ENCODE peak calls at places on chromosomes 12 and 14, in ten cellular contexts. One of them, this sample, is unnamed.

GRCh38 chr12:6607751-6608591 is 792 bp upstream of the CHD4 start:
- DNase-seq in fibroblast of gingiva: no peak
- DNase-seq in testis: peak; percentile 79
- DNase-seq in non-pigmented ciliary epithelial cell: no peak
- DNase-seq in NCI-H1436 treated with DMSO at 0.1 percent for 48 hours: peak; percentile 90
- DNase-seq in AG04450: no peak
- DNase-seq in SW 1271: peak; percentile 74
- DNase-seq in CD8-positive, alpha-beta T cell: peak; percentile 38
- DNase-seq in hippocampal formation: peak; percentile 60
- DNase-seq in CD14-positive monocyte: no peak
- DNase-seq in this sample: peak; percentile 74

GRCh38 chr12:64691793-64692583 is 67.2 kb downstream of the GNS start:
- DNase-seq in fibroblast of gingiva: peak; percentile 97
- DNase-seq in testis: no peak
- DNase-seq in CD14-positive monocyte: no peak
- DNase-seq in NCI-H1436 treated with DMSO at 0.1 percent for 48 hours: no peak
- DNase-seq in non-pigmented ciliary epithelial cell: no peak
- DNase-seq in hippocampal formation: no peak
- DNase-seq in CD8-positive, alpha-beta T cell: no peak
- DNase-seq in AG04450: no peak
- DNase-seq in SW 1271: no peak
- DNase-seq in this sample: no peak

GRCh38 chr12:10409387-10409786 is at the start of gene KLRC4:
- DNase-seq in testis: no peak
- DNase-seq in non-pigmented ciliary epithelial cell: no peak
- DNase-seq in hippocampal formation: no peak
- DNase-seq in AG04450: no peak
- DNase-seq in NCI-H1436 treated with DMSO at 0.1 percent for 48 hours: no peak
- DNase-seq in CD14-positive monocyte: no peak
- DNase-seq in SW 1271: no peak
- DNase-seq in fibroblast of gingiva: peak; percentile 42
- DNase-seq in CD8-positive, alpha-beta T cell: no peak
- DNase-seq in this sample: no peak

GRCh38 chr12:10182662-10183061 is 3.8 kb downstream of the TMEM52B start:
- DNase-seq in CD8-positive, alpha-beta T cell: no peak
- DNase-seq in hippocampal formation: no peak
- DNase-seq in testis: no peak
- DNase-seq in AG04450: no peak
- DNase-seq in fibroblast of gingiva: peak; percentile 79
- DNase-seq in CD14-positive monocyte: peak; percentile 83
- DNase-seq in NCI-H1436 treated with DMSO at 0.1 percent for 48 hours: no peak
- DNase-seq in SW 1271: no peak
- DNase-seq in non-pigmented ciliary epithelial cell: peak; percentile 37
- DNase-seq in this sample: no peak

GRCh38 chr14:61553730-61554641 is 141.3 kb upstream of the HIF1A start:
- DNase-seq in fibroblast of gingiva: peak; percentile 99
- DNase-seq in CD8-positive, alpha-beta T cell: no peak
- DNase-seq in hippocampal formation: no peak
- DNase-seq in testis: no peak
- DNase-seq in non-pigmented ciliary epithelial cell: peak; percentile 90
- DNase-seq in NCI-H1436 treated with DMSO at 0.1 percent for 48 hours: no peak
- DNase-seq in SW 1271: no peak
- DNase-seq in CD14-positive monocyte: peak; percentile 80
- DNase-seq in AG04450: peak; percentile 85
- DNase-seq in this sample: no peak

GRCh38 chr12:105783983-105784947 is 354.5 kb downstream of the NUAK1 start:
- DNase-seq in testis: no peak
- DNase-seq in hippocampal formation: no peak
- DNase-seq in SW 1271: no peak
- DNase-seq in fibroblast of gingiva: no peak
- DNase-seq in AG04450: no peak
- DNase-seq in CD14-positive monocyte: no peak
- DNase-seq in CD8-positive, alpha-beta T cell: no peak
- DNase-seq in NCI-H1436 treated with DMSO at 0.1 percent for 48 hours: no peak
- DNase-seq in non-pigmented ciliary epithelial cell: no peak
- DNase-seq in this sample: no peak

GRCh38 chr12:105453306-105453705 is 122.8 kb downstream of the C12orf75 start:
- DNase-seq in hippocampal formation: no peak
- DNase-seq in AG04450: no peak
- DNase-seq in fibroblast of gingiva: no peak
- DNase-seq in CD14-positive monocyte: no peak
- DNase-seq in testis: no peak
- DNase-seq in CD8-positive, alpha-beta T cell: no peak
- DNase-seq in NCI-H1436 treated with DMSO at 0.1 percent for 48 hours: no peak
- DNase-seq in SW 1271: no peak
- DNase-seq in non-pigmented ciliary epithelial cell: no peak
- DNase-seq in this sample: no peak

GRCh38 chr12:118136559-118137003 is 657 bp downstream of the PEBP1 start:
- DNase-seq in CD8-positive, alpha-beta T cell: peak; percentile 13
- DNase-seq in NCI-H1436 treated with DMSO at 0.1 percent for 48 hours: no peak
- DNase-seq in testis: peak; percentile 57
- DNase-seq in AG04450: no peak
- DNase-seq in fibroblast of gingiva: peak; percentile 19
- DNase-seq in SW 1271: peak; percentile 9
- DNase-seq in hippocampal formation: no peak
- DNase-seq in CD14-positive monocyte: peak; percentile 46
- DNase-seq in non-pigmented ciliary epithelial cell: no peak
- DNase-seq in this sample: peak; percentile 34

GRCh38 chr12:51951843-51952722 is 584 bp downstream of the ACVR1B start:
- DNase-seq in AG04450: no peak
- DNase-seq in NCI-H1436 treated with DMSO at 0.1 percent for 48 hours: no peak
- DNase-seq in testis: peak; percentile 27
- DNase-seq in CD8-positive, alpha-beta T cell: no peak
- DNase-seq in hippocampal formation: no peak
- DNase-seq in fibroblast of gingiva: no peak
- DNase-seq in SW 1271: no peak
- DNase-seq in CD14-positive monocyte: no peak
- DNase-seq in non-pigmented ciliary epithelial cell: no peak
- DNase-seq in this sample: peak; percentile 43

GRCh38 chr14:92958373-92959188 is 35.6 kb downstream of the CHGA start:
- DNase-seq in non-pigmented ciliary epithelial cell: no peak
- DNase-seq in hippocampal formation: peak; percentile 71
- DNase-seq in CD14-positive monocyte: no peak
- DNase-seq in NCI-H1436 treated with DMSO at 0.1 percent for 48 hours: no peak
- DNase-seq in fibroblast of gingiva: no peak
- DNase-seq in CD8-positive, alpha-beta T cell: no peak
- DNase-seq in AG04450: no peak
- DNase-seq in testis: no peak
- DNase-seq in SW 1271: no peak
- DNase-seq in this sample: no peak

GRCh38 chr12:113852695-113853490 is 113.2 kb downstream of the RBM19 start:
- DNase-seq in hippocampal formation: peak; percentile 17
- DNase-seq in CD14-positive monocyte: no peak
- DNase-seq in AG04450: no peak
- DNase-seq in testis: no peak
- DNase-seq in fibroblast of gingiva: no peak
- DNase-seq in NCI-H1436 treated with DMSO at 0.1 percent for 48 hours: no peak
- DNase-seq in non-pigmented ciliary epithelial cell: no peak
- DNase-seq in SW 1271: no peak
- DNase-seq in CD8-positive, alpha-beta T cell: no peak
- DNase-seq in this sample: no peak

GRCh38 chr12:121378736-121379135 is 21.2 kb upstream of the RNF34 start:
- DNase-seq in AG04450: no peak
- DNase-seq in SW 1271: no peak
- DNase-seq in hippocampal formation: no peak
- DNase-seq in fibroblast of gingiva: no peak
- DNase-seq in non-pigmented ciliary epithelial cell: no peak
- DNase-seq in CD8-positive, alpha-beta T cell: no peak
- DNase-seq in CD14-positive monocyte: no peak
- DNase-seq in NCI-H1436 treated with DMSO at 0.1 percent for 48 hours: no peak
- DNase-seq in testis: no peak
- DNase-seq in this sample: no peak

GRCh38 chr14:100535287-100536131 is 51.7 kb downstream of the BEGAIN start:
- DNase-seq in non-pigmented ciliary epithelial cell: no peak
- DNase-seq in testis: peak; percentile 14
- DNase-seq in NCI-H1436 treated with DMSO at 0.1 percent for 48 hours: no peak
- DNase-seq in AG04450: no peak
- DNase-seq in CD14-positive monocyte: peak; percentile 32
- DNase-seq in fibroblast of gingiva: no peak
- DNase-seq in SW 1271: no peak
- DNase-seq in hippocampal formation: no peak
- DNase-seq in CD8-positive, alpha-beta T cell: no peak
- DNase-seq in this sample: peak; percentile 16

GRCh38 chr14:99840774-99841305 is 47.6 kb downstream of the EML1 start:
- DNase-seq in AG04450: no peak
- DNase-seq in CD8-positive, alpha-beta T cell: no peak
- DNase-seq in testis: no peak
- DNase-seq in fibroblast of gingiva: no peak
- DNase-seq in non-pigmented ciliary epithelial cell: no peak
- DNase-seq in hippocampal formation: no peak
- DNase-seq in SW 1271: no peak
- DNase-seq in CD14-positive monocyte: no peak
- DNase-seq in NCI-H1436 treated with DMSO at 0.1 percent for 48 hours: no peak
- DNase-seq in this sample: no peak

GRCh38 chr14:73612339-73613045 is at the start of gene ACOT6:
- DNase-seq in hippocampal formation: peak; percentile 66
- DNase-seq in SW 1271: peak; percentile 52
- DNase-seq in testis: peak; percentile 82
- DNase-seq in fibroblast of gingiva: peak; percentile 72
- DNase-seq in AG04450: peak; percentile 8
- DNase-seq in non-pigmented ciliary epithelial cell: no peak
- DNase-seq in CD14-positive monocyte: peak; percentile 45
- DNase-seq in NCI-H1436 treated with DMSO at 0.1 percent for 48 hours: no peak
- DNase-seq in CD8-positive, alpha-beta T cell: peak; percentile 48
- DNase-seq in this sample: peak; percentile 63

GRCh38 chr12:126858586-126858985 is 1408.4 kb upstream of the TMEM132C start:
- DNase-seq in SW 1271: no peak
- DNase-seq in testis: no peak
- DNase-seq in CD14-positive monocyte: no peak
- DNase-seq in fibroblast of gingiva: no peak
- DNase-seq in CD8-positive, alpha-beta T cell: no peak
- DNase-seq in non-pigmented ciliary epithelial cell: no peak
- DNase-seq in AG04450: no peak
- DNase-seq in NCI-H1436 treated with DMSO at 0.1 percent for 48 hours: no peak
- DNase-seq in hippocampal formation: no peak
- DNase-seq in this sample: no peak

GRCh38 chr12:38585090-38585489 is 268.5 kb downstream of the ALG10B start:
- DNase-seq in testis: no peak
- DNase-seq in NCI-H1436 treated with DMSO at 0.1 percent for 48 hours: no peak
- DNase-seq in hippocampal formation: no peak
- DNase-seq in AG04450: no peak
- DNase-seq in CD14-positive monocyte: no peak
- DNase-seq in fibroblast of gingiva: no peak
- DNase-seq in SW 1271: no peak
- DNase-seq in non-pigmented ciliary epithelial cell: no peak
- DNase-seq in CD8-positive, alpha-beta T cell: no peak
- DNase-seq in this sample: no peak

GRCh38 chr12:74984631-74985030 is 225.0 kb downstream of the KCNC2 start:
- DNase-seq in SW 1271: no peak
- DNase-seq in AG04450: no peak
- DNase-seq in hippocampal formation: no peak
- DNase-seq in fibroblast of gingiva: no peak
- DNase-seq in NCI-H1436 treated with DMSO at 0.1 percent for 48 hours: no peak
- DNase-seq in non-pigmented ciliary epithelial cell: no peak
- DNase-seq in testis: no peak
- DNase-seq in CD8-positive, alpha-beta T cell: no peak
- DNase-seq in CD14-positive monocyte: no peak
- DNase-seq in this sample: no peak

GRCh38 chr14:90024910-90025309 is 36.9 kb upstream of the KCNK13 start:
- DNase-seq in CD8-positive, alpha-beta T cell: no peak
- DNase-seq in hippocampal formation: no peak
- DNase-seq in non-pigmented ciliary epithelial cell: no peak
- DNase-seq in NCI-H1436 treated with DMSO at 0.1 percent for 48 hours: no peak
- DNase-seq in fibroblast of gingiva: no peak
- DNase-seq in CD14-positive monocyte: no peak
- DNase-seq in AG04450: no peak
- DNase-seq in testis: peak; percentile 81
- DNase-seq in SW 1271: no peak
- DNase-seq in this sample: no peak

GRCh38 chr14:31291210-31291609 is 83.6 kb upstream of the HECTD1 start:
- DNase-seq in CD8-positive, alpha-beta T cell: no peak
- DNase-seq in CD14-positive monocyte: no peak
- DNase-seq in testis: no peak
- DNase-seq in AG04450: no peak
- DNase-seq in fibroblast of gingiva: peak; percentile 60
- DNase-seq in hippocampal formation: no peak
- DNase-seq in non-pigmented ciliary epithelial cell: no peak
- DNase-seq in SW 1271: no peak
- DNase-seq in NCI-H1436 treated with DMSO at 0.1 percent for 48 hours: no peak
- DNase-seq in this sample: no peak

GRCh38 chr14:59631237-59631636 is 54.6 kb upstream of the CCDC175 start:
- DNase-seq in CD8-positive, alpha-beta T cell: no peak
- DNase-seq in SW 1271: no peak
- DNase-seq in AG04450: no peak
- DNase-seq in non-pigmented ciliary epithelial cell: no peak
- DNase-seq in CD14-positive monocyte: no peak
- DNase-seq in testis: peak; percentile 19
- DNase-seq in fibroblast of gingiva: no peak
- DNase-seq in NCI-H1436 treated with DMSO at 0.1 percent for 48 hours: no peak
- DNase-seq in hippocampal formation: no peak
- DNase-seq in this sample: no peak

GRCh38 chr12:4119157-4119761 is 154.3 kb upstream of the CCND2 start:
- DNase-seq in fibroblast of gingiva: no peak
- DNase-seq in NCI-H1436 treated with DMSO at 0.1 percent for 48 hours: no peak
- DNase-seq in CD14-positive monocyte: no peak
- DNase-seq in SW 1271: no peak
- DNase-seq in testis: no peak
- DNase-seq in AG04450: no peak
- DNase-seq in CD8-positive, alpha-beta T cell: no peak
- DNase-seq in non-pigmented ciliary epithelial cell: no peak
- DNase-seq in hippocampal formation: no peak
- DNase-seq in this sample: peak; percentile 50

GRCh38 chr12:90543393-90543792 is 411.6 kb downstream of the CCER1 start:
- DNase-seq in CD14-positive monocyte: no peak
- DNase-seq in testis: no peak
- DNase-seq in fibroblast of gingiva: peak; percentile 3
- DNase-seq in CD8-positive, alpha-beta T cell: no peak
- DNase-seq in SW 1271: no peak
- DNase-seq in NCI-H1436 treated with DMSO at 0.1 percent for 48 hours: no peak
- DNase-seq in non-pigmented ciliary epithelial cell: no peak
- DNase-seq in hippocampal formation: no peak
- DNase-seq in AG04450: no peak
- DNase-seq in this sample: no peak

GRCh38 chr14:56208520-56208919 is 90.3 kb downstream of the PELI2 start:
- DNase-seq in SW 1271: no peak
- DNase-seq in testis: no peak
- DNase-seq in fibroblast of gingiva: no peak
- DNase-seq in NCI-H1436 treated with DMSO at 0.1 percent for 48 hours: no peak
- DNase-seq in CD14-positive monocyte: no peak
- DNase-seq in CD8-positive, alpha-beta T cell: no peak
- DNase-seq in AG04450: no peak
- DNase-seq in non-pigmented ciliary epithelial cell: no peak
- DNase-seq in hippocampal formation: no peak
- DNase-seq in this sample: no peak

This sample was measured in CD4-positive, alpha-beta memory T cell.